ENCODE peak calls at places on chromosome 16, in six cellular contexts. One of them, this sample, is unnamed.

GRCh38 chr16:77295896-77296295 is 96.7 kb downstream of the SYCE1L start:
- DNase-seq in SK-N-SH: no peak
- DNase-seq in K562: no peak
- DNase-seq in HCT116: no peak
- DNase-seq in GM12878: no peak
- DNase-seq in H1: no peak
- DNase-seq in this sample: no peak

GRCh38 chr16:64092284-64092683 is 1029.6 kb downstream of the CDH11 start:
- DNase-seq in HCT116: no peak
- DNase-seq in K562: no peak
- DNase-seq in GM12878: no peak
- DNase-seq in H1: no peak
- DNase-seq in SK-N-SH: no peak
- DNase-seq in this sample: peak; percentile 36

GRCh38 chr16:20866161-20866772 is 33.9 kb downstream of the DCUN1D3 start:
- DNase-seq in K562: peak; percentile 70
- DNase-seq in H1: no peak
- DNase-seq in SK-N-SH: peak; percentile 35
- DNase-seq in GM12878: no peak
- DNase-seq in HCT116: peak; percentile 78
- DNase-seq in this sample: no peak

GRCh38 chr16:17481741-17482140 is 11.0 kb upstream of the XYLT1 start:
- DNase-seq in GM12878: no peak
- DNase-seq in H1: no peak
- DNase-seq in HCT116: no peak
- DNase-seq in SK-N-SH: no peak
- DNase-seq in K562: no peak
- DNase-seq in this sample: no peak

GRCh38 chr16:49108611-49109010 is 173.0 kb downstream of the CBLN1 start:
- DNase-seq in HCT116: no peak
- DNase-seq in K562: no peak
- DNase-seq in GM12878: no peak
- DNase-seq in SK-N-SH: no peak
- DNase-seq in H1: no peak
- DNase-seq in this sample: no peak

GRCh38 chr16:56332464-56333079 is 92.8 kb downstream of the AMFR start:
- DNase-seq in H1: no peak
- DNase-seq in SK-N-SH: peak; percentile 57
- DNase-seq in K562: peak; percentile 72
- DNase-seq in GM12878: no peak
- DNase-seq in HCT116: peak; percentile 65
- DNase-seq in this sample: peak; percentile 13

GRCh38 chr16:68000450-68000849 is 1.2 kb upstream of the DPEP2 start:
- DNase-seq in GM12878: no peak
- DNase-seq in K562: no peak
- DNase-seq in H1: no peak
- DNase-seq in SK-N-SH: no peak
- DNase-seq in HCT116: no peak
- DNase-seq in this sample: no peak

GRCh38 chr16:56758930-56759329 is 29.0 kb downstream of the NUP93 start:
- DNase-seq in H1: no peak
- DNase-seq in K562: no peak
- DNase-seq in SK-N-SH: no peak
- DNase-seq in GM12878: no peak
- DNase-seq in HCT116: no peak
- DNase-seq in this sample: no peak

GRCh38 chr16:88334517-88335149 is 48.1 kb upstream of the ZNF469 start:
- DNase-seq in GM12878: no peak
- DNase-seq in K562: no peak
- DNase-seq in SK-N-SH: no peak
- DNase-seq in H1: no peak
- DNase-seq in HCT116: no peak
- DNase-seq in this sample: no peak

GRCh38 chr16:77585852-77586251 is 136.5 kb upstream of the NUDT7 start:
- DNase-seq in H1: no peak
- DNase-seq in SK-N-SH: no peak
- DNase-seq in K562: no peak
- DNase-seq in HCT116: peak; percentile 50
- DNase-seq in GM12878: no peak
- DNase-seq in this sample: peak; percentile 30

GRCh38 chr16:88116121-88116900 is 165.1 kb downstream of the BANP start:
- DNase-seq in HCT116: no peak
- DNase-seq in GM12878: no peak
- DNase-seq in SK-N-SH: no peak
- DNase-seq in H1: no peak
- DNase-seq in K562: no peak
- DNase-seq in this sample: no peak

GRCh38 chr16:87878704-87879103 is 9.4 kb upstream of the SLC7A5 start:
- DNase-seq in SK-N-SH: no peak
- DNase-seq in K562: no peak
- DNase-seq in H1: no peak
- DNase-seq in HCT116: no peak
- DNase-seq in GM12878: no peak
- DNase-seq in this sample: no peak

GRCh38 chr16:53945996-53946395 is 242.0 kb downstream of the FTO start:
- DNase-seq in SK-N-SH: peak; percentile 22
- DNase-seq in GM12878: no peak
- DNase-seq in K562: peak; percentile 30
- DNase-seq in HCT116: peak; percentile 8
- DNase-seq in H1: no peak
- DNase-seq in this sample: peak; percentile 5

GRCh38 chr16:68470461-68471150 is 22.3 kb upstream of the SMPD3 start:
- DNase-seq in K562: no peak
- DNase-seq in HCT116: no peak
- DNase-seq in SK-N-SH: no peak
- DNase-seq in GM12878: peak; percentile 94
- DNase-seq in H1: no peak
- DNase-seq in this sample: no peak

GRCh38 chr16:63067141-63067540 is 1030.9 kb upstream of the CDH8 start:
- DNase-seq in H1: no peak
- DNase-seq in K562: no peak
- DNase-seq in SK-N-SH: no peak
- DNase-seq in HCT116: no peak
- DNase-seq in GM12878: no peak
- DNase-seq in this sample: no peak

GRCh38 chr16:17770104-17770503 is 299.3 kb upstream of the XYLT1 start:
- DNase-seq in SK-N-SH: no peak
- DNase-seq in K562: no peak
- DNase-seq in HCT116: no peak
- DNase-seq in H1: no peak
- DNase-seq in GM12878: no peak
- DNase-seq in this sample: no peak

GRCh38 chr16:6672507-6672906 is 660.1 kb upstream of the RBFOX1 start:
- DNase-seq in H1: no peak
- DNase-seq in K562: no peak
- DNase-seq in HCT116: no peak
- DNase-seq in GM12878: no peak
- DNase-seq in SK-N-SH: no peak
- DNase-seq in this sample: no peak

DNA sequence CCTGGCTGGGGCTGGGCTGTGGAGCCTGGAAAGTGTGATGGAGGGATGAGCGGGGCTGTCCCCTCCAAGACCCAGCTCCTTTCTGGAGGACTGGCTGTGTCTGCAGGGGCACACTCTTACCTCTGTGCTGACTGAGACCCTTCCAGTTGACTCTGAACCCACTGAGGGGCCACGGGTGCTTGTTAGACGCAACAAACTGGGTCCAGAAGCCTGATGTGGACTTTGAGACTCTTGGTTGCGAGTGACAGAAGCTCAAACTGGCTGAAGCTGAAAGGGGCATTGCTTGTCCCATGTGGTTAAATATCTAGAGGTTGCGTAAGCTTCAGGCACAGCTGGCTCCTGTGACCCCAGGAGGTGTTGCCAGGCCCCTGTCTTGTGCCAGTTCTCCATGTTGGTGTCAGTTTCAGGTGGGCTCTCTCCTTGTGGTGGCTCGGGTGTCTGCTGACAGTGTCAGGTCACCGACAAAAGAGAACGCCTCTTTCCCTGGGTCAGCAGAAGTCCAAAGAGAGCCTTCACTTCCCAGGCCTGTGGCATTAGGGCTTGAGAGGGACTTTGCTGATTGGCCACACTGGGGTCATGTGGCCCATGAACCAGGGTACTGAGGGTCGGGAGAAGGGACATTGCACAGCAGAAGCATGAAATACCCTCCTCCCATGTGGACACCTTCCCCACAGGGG is 16.7 kb downstream of the ADCY7 start:
- DNase-seq in GM12878: no peak
- DNase-seq in HCT116: no peak
- DNase-seq in SK-N-SH: no peak
- DNase-seq in K562: no peak
- DNase-seq in H1: no peak
- DNase-seq in this sample: no peak
- TF ChIP-seq SIN3A in GM12878: no peak
- TF ChIP-seq SIN3A in HCT116: no peak
- TF ChIP-seq SIN3A in SK-N-SH: no peak
- TF ChIP-seq SIN3A in K562: no peak
- TF ChIP-seq SIN3A in H1: no peak
- TF ChIP-seq SIN3A in this sample: no peak

GRCh38 chr16:83338941-83339340 is 468.8 kb upstream of the HSBP1 start:
- DNase-seq in HCT116: no peak
- DNase-seq in GM12878: no peak
- DNase-seq in K562: no peak
- DNase-seq in SK-N-SH: no peak
- DNase-seq in H1: no peak
- DNase-seq in this sample: no peak
- TF ChIP-seq POLR2AphosphoS5 in HCT116: no peak
- TF ChIP-seq POLR2AphosphoS5 in GM12878: no peak
- TF ChIP-seq POLR2AphosphoS5 in K562: no peak
- TF ChIP-seq POLR2AphosphoS5 in SK-N-SH: no peak
- TF ChIP-seq POLR2AphosphoS5 in H1: no peak
- TF ChIP-seq POLR2AphosphoS5 in this sample: no peak

GRCh38 chr16:23940111-23940510 is 104.3 kb downstream of the PRKCB start:
- DNase-seq in HCT116: no peak
- DNase-seq in SK-N-SH: no peak
- DNase-seq in H1: no peak
- DNase-seq in K562: no peak
- DNase-seq in GM12878: no peak
- DNase-seq in this sample: no peak

GRCh38 chr16:23944381-23944780 is 108.6 kb downstream of the PRKCB start:
- DNase-seq in HCT116: no peak
- DNase-seq in K562: no peak
- DNase-seq in SK-N-SH: no peak
- DNase-seq in H1: no peak
- DNase-seq in GM12878: no peak
- DNase-seq in this sample: no peak

GRCh38 chr16:23943604-23944003 is 107.8 kb downstream of the PRKCB start:
- DNase-seq in HCT116: no peak
- DNase-seq in GM12878: no peak
- DNase-seq in H1: no peak
- DNase-seq in K562: no peak
- DNase-seq in SK-N-SH: no peak
- DNase-seq in this sample: no peak

GRCh38 chr16:23941025-23941424 is 105.2 kb downstream of the PRKCB start:
- DNase-seq in K562: no peak
- DNase-seq in HCT116: no peak
- DNase-seq in GM12878: no peak
- DNase-seq in H1: no peak
- DNase-seq in SK-N-SH: no peak
- DNase-seq in this sample: no peak

GRCh38 chr16:23941963-23942564 is 106.3 kb downstream of the PRKCB start:
- DNase-seq in SK-N-SH: no peak
- DNase-seq in K562: no peak
- DNase-seq in H1: no peak
- DNase-seq in HCT116: no peak
- DNase-seq in GM12878: no peak
- DNase-seq in this sample: no peak
- TF ChIP-seq SIN3A in SK-N-SH: no peak
- TF ChIP-seq SIN3A in K562: no peak
- TF ChIP-seq SIN3A in H1: no peak
- TF ChIP-seq SIN3A in HCT116: no peak
- TF ChIP-seq SIN3A in GM12878: no peak
- TF ChIP-seq SIN3A in this sample: no peak

DNA sequence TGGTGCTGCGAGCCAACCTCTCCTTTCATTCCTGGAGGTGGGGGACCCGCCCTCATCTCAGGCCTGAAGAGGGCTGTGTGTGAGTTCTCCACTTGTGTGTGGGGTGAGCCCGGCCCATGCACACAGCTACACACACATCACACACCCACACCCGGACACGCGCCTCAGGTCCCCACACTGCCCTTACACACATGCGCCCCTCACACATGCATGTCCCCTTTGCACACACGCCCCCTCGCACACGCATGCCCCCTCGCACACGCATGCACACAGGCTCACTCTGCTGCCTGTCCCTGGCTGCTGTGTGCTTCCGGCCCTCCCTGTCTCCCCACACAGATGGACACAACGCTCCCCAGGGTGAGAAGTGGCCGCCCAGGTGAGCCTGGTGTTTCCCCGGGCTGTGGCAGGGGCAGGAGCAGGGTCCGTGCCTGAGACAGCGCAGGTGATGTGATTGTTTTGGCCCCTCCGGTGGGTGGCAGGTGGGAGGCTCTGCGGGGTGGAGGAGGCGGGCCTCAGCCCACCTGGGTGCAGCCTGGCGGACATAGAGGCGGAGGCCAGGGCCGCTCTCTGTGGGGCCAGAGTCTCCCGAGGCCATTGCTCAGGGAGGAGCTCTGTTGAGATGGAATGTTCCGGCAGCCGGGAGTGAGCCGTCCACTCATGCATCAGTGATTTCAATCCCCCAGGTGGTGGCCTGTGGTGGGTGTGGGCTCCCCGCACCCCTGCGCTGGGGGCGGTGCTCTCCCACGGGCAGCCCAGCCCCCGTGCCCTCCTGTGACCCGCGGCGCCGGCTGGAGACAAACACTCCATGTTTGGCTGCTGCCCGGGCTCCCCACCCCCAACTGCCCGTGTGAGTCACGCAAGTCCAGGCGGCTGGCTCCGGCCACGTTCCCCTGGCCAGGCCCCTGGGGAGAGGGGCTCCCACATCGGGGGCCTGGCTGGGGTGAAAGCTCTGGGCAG is 29.1 kb downstream of the CACNA1H start:
- DNase-seq in HCT116: no peak
- DNase-seq in GM12878: no peak
- DNase-seq in SK-N-SH: no peak
- DNase-seq in H1: no peak
- DNase-seq in K562: no peak
- DNase-seq in this sample: no peak
- TF ChIP-seq POLR2AphosphoS5 in HCT116: no peak
- TF ChIP-seq POLR2AphosphoS5 in GM12878: no peak
- TF ChIP-seq POLR2AphosphoS5 in SK-N-SH: no peak
- TF ChIP-seq POLR2AphosphoS5 in H1: no peak
- TF ChIP-seq POLR2AphosphoS5 in K562: no peak
- TF ChIP-seq POLR2AphosphoS5 in this sample: no peak

This sample was measured in Panc1.